ENCODE peak calls at places on chromosomes 2 and 18, in six cellular contexts. One of them, this sample, is unnamed.

GRCh38 chr2:48572797-48573196 is 42.8 kb downstream of the STON1 start:
- DNase-seq in CD8-positive, alpha-beta memory T cell: no peak
- DNase-seq in stomach: no peak
- DNase-seq in esophagus muscularis mucosa: no peak
- DNase-seq in aorta: no peak
- DNase-seq in prostate gland: no peak
- DNase-seq in this sample: no peak

GRCh38 chr2:188902906-188903305 is 71.3 kb upstream of the COL3A1 start:
- DNase-seq in prostate gland: no peak
- DNase-seq in esophagus muscularis mucosa: no peak
- DNase-seq in stomach: no peak
- DNase-seq in aorta: no peak
- DNase-seq in CD8-positive, alpha-beta memory T cell: no peak
- DNase-seq in this sample: no peak

GRCh38 chr18:7812431-7813063 is 245.4 kb downstream of the PTPRM start:
- DNase-seq in esophagus muscularis mucosa: no peak
- DNase-seq in prostate gland: no peak
- DNase-seq in CD8-positive, alpha-beta memory T cell: no peak
- DNase-seq in stomach: no peak
- DNase-seq in aorta: no peak
- DNase-seq in this sample: peak

GRCh38 chr2:179909845-179910734 is 48.7 kb upstream of the ZNF385B start:
- DNase-seq in aorta: no peak
- DNase-seq in prostate gland: no peak
- DNase-seq in esophagus muscularis mucosa: no peak
- DNase-seq in CD8-positive, alpha-beta memory T cell: no peak
- DNase-seq in stomach: no peak
- DNase-seq in this sample: no peak

GRCh38 chr18:45046226-45046625 is 365.5 kb downstream of the SETBP1 start:
- DNase-seq in esophagus muscularis mucosa: no peak
- DNase-seq in CD8-positive, alpha-beta memory T cell: no peak
- DNase-seq in prostate gland: no peak
- DNase-seq in aorta: no peak
- DNase-seq in stomach: no peak
- DNase-seq in this sample: no peak

GRCh38 chr2:73516033-73516432 is 126.2 kb downstream of the NAT8 start:
- DNase-seq in prostate gland: no peak
- DNase-seq in stomach: no peak
- DNase-seq in esophagus muscularis mucosa: no peak
- DNase-seq in CD8-positive, alpha-beta memory T cell: no peak
- DNase-seq in aorta: no peak
- DNase-seq in this sample: no peak

GRCh38 chr2:241569831-241570281 is 11.3 kb downstream of the BOK start:
- DNase-seq in stomach: no peak
- DNase-seq in aorta: peak
- DNase-seq in esophagus muscularis mucosa: no peak
- DNase-seq in prostate gland: no peak
- DNase-seq in CD8-positive, alpha-beta memory T cell: peak
- DNase-seq in this sample: no peak

GRCh38 chr2:42755161-42755900 is 8.6 kb downstream of the OXER1 start:
- DNase-seq in esophagus muscularis mucosa: no peak
- DNase-seq in prostate gland: no peak
- DNase-seq in aorta: no peak
- DNase-seq in stomach: no peak
- DNase-seq in CD8-positive, alpha-beta memory T cell: no peak
- DNase-seq in this sample: no peak

GRCh38 chr18:47756364-47757016 is 174.0 kb downstream of the SMAD2 start:
- DNase-seq in prostate gland: peak
- DNase-seq in aorta: no peak
- DNase-seq in stomach: peak
- DNase-seq in CD8-positive, alpha-beta memory T cell: no peak
- DNase-seq in esophagus muscularis mucosa: peak
- DNase-seq in this sample: no peak

GRCh38 chr2:232405943-232406510 is 617 bp upstream of the ALPG start:
- DNase-seq in prostate gland: no peak
- DNase-seq in CD8-positive, alpha-beta memory T cell: no peak
- DNase-seq in stomach: peak
- DNase-seq in aorta: no peak
- DNase-seq in esophagus muscularis mucosa: peak
- DNase-seq in this sample: no peak
- H3K4me3 ChIP-seq in prostate gland: no peak
- H3K4me3 ChIP-seq in CD8-positive, alpha-beta memory T cell: no peak
- H3K4me3 ChIP-seq in stomach: no peak
- H3K4me3 ChIP-seq in aorta: no peak
- H3K4me3 ChIP-seq in esophagus muscularis mucosa: no peak
- H3K4me3 ChIP-seq in this sample: no peak

DNA sequence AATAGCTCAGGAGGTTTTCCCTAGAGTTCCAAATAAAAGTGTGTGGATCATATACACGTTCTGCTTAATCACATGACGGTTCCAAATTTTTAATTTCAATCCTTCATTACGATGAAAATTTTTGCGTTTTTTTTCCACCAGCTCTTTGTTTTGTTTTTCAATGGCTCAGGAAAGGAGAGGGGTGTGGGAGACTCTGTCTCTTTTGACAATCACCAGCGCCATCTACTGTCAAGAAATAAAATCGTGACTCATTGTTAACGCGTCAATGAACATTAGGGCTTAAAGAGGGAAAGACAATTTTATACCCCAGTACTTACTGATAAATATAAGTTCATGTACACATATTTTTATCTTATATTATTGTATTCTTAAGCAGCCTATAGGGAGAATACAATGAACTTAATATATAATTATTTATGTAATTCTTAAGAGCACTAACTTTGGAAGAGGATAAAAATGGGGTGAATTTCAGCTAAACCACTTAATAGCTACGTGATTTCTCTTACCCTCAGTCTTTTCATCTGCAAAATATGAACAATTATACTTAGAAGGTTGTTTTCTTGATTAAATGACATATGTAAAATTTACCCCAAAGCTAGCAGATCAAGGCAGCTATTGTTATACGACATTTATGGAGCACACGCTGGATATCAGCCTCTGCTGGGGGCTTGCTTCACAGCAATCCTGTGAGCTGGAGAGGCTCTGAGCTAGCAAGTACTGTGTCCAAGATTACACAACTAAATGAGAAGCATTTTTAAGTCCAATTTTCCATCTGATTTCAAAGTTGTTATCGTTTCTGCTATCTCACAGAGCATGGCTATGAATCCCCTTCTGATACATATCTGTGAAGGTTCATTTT is 47.4 kb upstream of the RMDN2 start:
- DNase-seq in prostate gland: peak
- DNase-seq in esophagus muscularis mucosa: no peak
- DNase-seq in stomach: no peak
- DNase-seq in aorta: no peak
- DNase-seq in CD8-positive, alpha-beta memory T cell: no peak
- DNase-seq in this sample: no peak
- H3K4me3 ChIP-seq in prostate gland: no peak
- H3K4me3 ChIP-seq in esophagus muscularis mucosa: no peak
- H3K4me3 ChIP-seq in stomach: no peak
- H3K4me3 ChIP-seq in aorta: no peak
- H3K4me3 ChIP-seq in CD8-positive, alpha-beta memory T cell: no peak
- H3K4me3 ChIP-seq in this sample: no peak

GRCh38 chr18:65762556-65762955 is 11.7 kb downstream of the CDH7 start:
- DNase-seq in aorta: no peak
- DNase-seq in stomach: no peak
- DNase-seq in CD8-positive, alpha-beta memory T cell: no peak
- DNase-seq in esophagus muscularis mucosa: no peak
- DNase-seq in prostate gland: no peak
- DNase-seq in this sample: no peak
- H3K4me3 ChIP-seq in aorta: no peak
- H3K4me3 ChIP-seq in stomach: no peak
- H3K4me3 ChIP-seq in CD8-positive, alpha-beta memory T cell: no peak
- H3K4me3 ChIP-seq in esophagus muscularis mucosa: no peak
- H3K4me3 ChIP-seq in prostate gland: no peak
- H3K4me3 ChIP-seq in this sample: no peak

DNA sequence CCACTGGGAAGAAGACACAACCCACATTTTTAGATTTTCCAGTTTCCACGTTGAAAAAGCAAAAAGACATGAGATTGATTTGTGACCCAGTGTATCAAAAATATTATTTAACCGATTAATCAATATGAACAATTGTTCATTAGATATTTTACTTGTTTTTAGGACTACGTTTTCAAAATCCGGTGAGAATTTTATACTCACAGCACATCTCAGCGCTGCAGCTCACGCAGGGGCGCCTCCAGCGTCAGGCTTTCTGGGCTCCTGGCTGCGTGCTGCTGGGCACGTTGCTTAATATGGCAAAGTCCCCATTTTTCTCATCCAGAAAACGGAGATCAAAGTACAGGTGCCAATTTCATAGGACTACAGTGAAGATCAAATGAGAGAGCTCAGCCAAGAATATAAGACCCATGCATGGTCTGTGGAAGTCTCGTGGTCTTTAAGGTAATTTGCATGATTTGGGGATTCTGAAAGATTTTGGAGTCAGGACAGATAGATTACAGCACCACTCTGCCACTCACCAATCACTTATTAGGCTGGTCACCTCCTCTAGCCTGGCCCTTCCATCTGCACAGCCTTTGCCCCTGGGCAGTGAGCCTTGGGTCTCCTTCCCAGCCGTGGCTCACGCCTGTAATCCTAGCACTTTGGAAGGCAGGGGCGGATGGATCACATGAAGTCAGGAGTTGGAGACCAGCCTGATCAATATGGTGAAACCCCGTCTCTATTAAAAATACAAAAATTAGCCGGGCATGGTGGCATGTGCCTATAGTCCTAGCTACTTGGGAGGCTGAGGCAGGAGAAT is 36.2 kb downstream of the PTPN18 start:
- DNase-seq in stomach: no peak
- DNase-seq in CD8-positive, alpha-beta memory T cell: no peak
- DNase-seq in esophagus muscularis mucosa: peak
- DNase-seq in aorta: peak
- DNase-seq in prostate gland: no peak
- DNase-seq in this sample: no peak
- H3K4me3 ChIP-seq in stomach: peak
- H3K4me3 ChIP-seq in CD8-positive, alpha-beta memory T cell: peak
- H3K4me3 ChIP-seq in esophagus muscularis mucosa: peak
- H3K4me3 ChIP-seq in aorta: no peak
- H3K4me3 ChIP-seq in prostate gland: peak
- H3K4me3 ChIP-seq in this sample: peak

GRCh38 chr2:173216668-173217067 is 138.0 kb upstream of the CDCA7 start:
- DNase-seq in aorta: no peak
- DNase-seq in CD8-positive, alpha-beta memory T cell: no peak
- DNase-seq in prostate gland: no peak
- DNase-seq in stomach: no peak
- DNase-seq in esophagus muscularis mucosa: no peak
- DNase-seq in this sample: no peak

GRCh38 chr2:173217106-173217840 is 137.4 kb upstream of the CDCA7 start:
- DNase-seq in esophagus muscularis mucosa: no peak
- DNase-seq in aorta: no peak
- DNase-seq in CD8-positive, alpha-beta memory T cell: no peak
- DNase-seq in stomach: no peak
- DNase-seq in prostate gland: no peak
- DNase-seq in this sample: no peak

GRCh38 chr2:173215316-173215715 is 139.4 kb upstream of the CDCA7 start:
- DNase-seq in stomach: no peak
- DNase-seq in esophagus muscularis mucosa: no peak
- DNase-seq in prostate gland: no peak
- DNase-seq in CD8-positive, alpha-beta memory T cell: no peak
- DNase-seq in aorta: no peak
- DNase-seq in this sample: no peak

GRCh38 chr2:173214213-173214612 is 138.6 kb downstream of the MAP3K20 start:
- DNase-seq in CD8-positive, alpha-beta memory T cell: no peak
- DNase-seq in esophagus muscularis mucosa: no peak
- DNase-seq in stomach: no peak
- DNase-seq in prostate gland: peak
- DNase-seq in aorta: no peak
- DNase-seq in this sample: no peak

GRCh38 chr2:173216055-173216454 is 138.6 kb upstream of the CDCA7 start:
- DNase-seq in prostate gland: no peak
- DNase-seq in CD8-positive, alpha-beta memory T cell: no peak
- DNase-seq in stomach: no peak
- DNase-seq in esophagus muscularis mucosa: no peak
- DNase-seq in aorta: no peak
- DNase-seq in this sample: no peak
- H3K4me3 ChIP-seq in prostate gland: no peak
- H3K4me3 ChIP-seq in CD8-positive, alpha-beta memory T cell: no peak
- H3K4me3 ChIP-seq in stomach: no peak
- H3K4me3 ChIP-seq in esophagus muscularis mucosa: no peak
- H3K4me3 ChIP-seq in aorta: no peak
- H3K4me3 ChIP-seq in this sample: no peak

GRCh38 chr2:223725494-223725893 is 111.9 kb downstream of the AP1S3 start:
- DNase-seq in esophagus muscularis mucosa: no peak
- DNase-seq in CD8-positive, alpha-beta memory T cell: no peak
- DNase-seq in stomach: peak
- DNase-seq in prostate gland: peak
- DNase-seq in aorta: peak
- DNase-seq in this sample: peak

GRCh38 chr2:223722226-223722625 is 115.2 kb downstream of the AP1S3 start:
- DNase-seq in stomach: no peak
- DNase-seq in prostate gland: no peak
- DNase-seq in aorta: no peak
- DNase-seq in CD8-positive, alpha-beta memory T cell: no peak
- DNase-seq in esophagus muscularis mucosa: no peak
- DNase-seq in this sample: no peak

GRCh38 chr2:223725986-223726970 is 111.1 kb downstream of the AP1S3 start:
- DNase-seq in prostate gland: no peak
- DNase-seq in esophagus muscularis mucosa: no peak
- DNase-seq in stomach: no peak
- DNase-seq in aorta: no peak
- DNase-seq in CD8-positive, alpha-beta memory T cell: no peak
- DNase-seq in this sample: no peak

GRCh38 chr2:223723954-223724411 is 113.4 kb downstream of the AP1S3 start:
- DNase-seq in CD8-positive, alpha-beta memory T cell: no peak
- DNase-seq in stomach: no peak
- DNase-seq in prostate gland: no peak
- DNase-seq in esophagus muscularis mucosa: no peak
- DNase-seq in aorta: no peak
- DNase-seq in this sample: no peak

DNA sequence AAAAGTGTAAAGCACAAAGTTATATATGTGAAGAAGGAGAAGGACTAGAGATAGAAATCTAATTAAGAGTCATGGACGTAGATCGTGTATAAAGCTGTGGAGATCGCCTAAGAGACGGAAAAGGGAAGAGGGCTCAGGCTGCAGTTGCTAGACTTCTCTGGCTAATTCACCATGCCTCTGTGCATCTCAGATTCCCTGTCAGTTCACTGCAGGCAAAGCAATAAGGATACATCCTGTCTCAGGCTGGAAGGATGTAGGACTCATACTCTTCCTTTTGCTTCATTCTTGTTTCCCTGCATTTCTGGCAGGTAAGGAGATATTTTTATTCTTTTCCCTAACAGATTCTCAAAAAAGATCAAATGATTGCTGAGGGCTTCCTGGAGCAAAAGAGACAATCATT is 112.6 kb downstream of the AP1S3 start:
- DNase-seq in esophagus muscularis mucosa: no peak
- DNase-seq in stomach: no peak
- DNase-seq in aorta: no peak
- DNase-seq in prostate gland: no peak
- DNase-seq in CD8-positive, alpha-beta memory T cell: no peak
- DNase-seq in this sample: no peak
- H3K4me3 ChIP-seq in esophagus muscularis mucosa: no peak
- H3K4me3 ChIP-seq in stomach: no peak
- H3K4me3 ChIP-seq in aorta: no peak
- H3K4me3 ChIP-seq in prostate gland: no peak
- H3K4me3 ChIP-seq in CD8-positive, alpha-beta memory T cell: no peak
- H3K4me3 ChIP-seq in this sample: no peak

DNA sequence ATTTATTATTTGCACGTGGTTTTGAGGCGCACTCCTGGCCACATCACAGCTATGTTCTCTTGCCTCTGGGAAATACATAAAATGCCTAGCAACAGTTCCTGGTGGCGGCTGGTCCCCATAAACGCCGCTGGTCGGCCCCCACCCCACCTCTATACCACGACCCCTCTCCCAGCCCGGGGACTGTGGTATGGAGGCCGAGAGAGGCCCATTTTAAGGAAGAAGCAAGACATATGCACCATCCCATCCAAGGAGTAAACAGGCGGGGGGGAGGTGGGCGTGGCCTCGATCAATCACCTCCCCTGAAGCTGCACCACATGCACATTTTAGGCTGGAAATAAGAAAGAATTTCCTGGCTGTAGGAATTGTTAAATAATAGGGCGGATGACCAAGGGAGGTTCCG is 82.6 kb downstream of the BCL2 start:
- DNase-seq in esophagus muscularis mucosa: no peak
- DNase-seq in aorta: no peak
- DNase-seq in stomach: no peak
- DNase-seq in CD8-positive, alpha-beta memory T cell: no peak
- DNase-seq in prostate gland: no peak
- DNase-seq in this sample: no peak
- H3K4me3 ChIP-seq in esophagus muscularis mucosa: peak
- H3K4me3 ChIP-seq in aorta: no peak
- H3K4me3 ChIP-seq in stomach: no peak
- H3K4me3 ChIP-seq in CD8-positive, alpha-beta memory T cell: no peak
- H3K4me3 ChIP-seq in prostate gland: no peak
- H3K4me3 ChIP-seq in this sample: no peak